ENCODE peak calls at places on chromosomes 2 and 18, in ten cellular contexts. One of them, this sample, is unnamed.

GRCh38 chr2:200467806-200468686 is 41.8 kb downstream of the KCTD18 start:
- DNase-seq in lower lobe of right lung: no peak
- DNase-seq in Calu3: no peak
- DNase-seq in neural crest cell: no peak
- DNase-seq in glutamatergic neuron: no peak
- DNase-seq in coronary artery: no peak
- DNase-seq in cardiac muscle cell: no peak
- DNase-seq in foreskin fibroblast: no peak
- DNase-seq in omental fat pad: no peak
- DNase-seq in tibial artery: no peak
- DNase-seq in this sample: peak

GRCh38 chr2:172281648-172282576 is 145.5 kb upstream of the ITGA6 start:
- DNase-seq in glutamatergic neuron: no peak
- DNase-seq in cardiac muscle cell: peak
- DNase-seq in lower lobe of right lung: no peak
- DNase-seq in coronary artery: no peak
- DNase-seq in neural crest cell: no peak
- DNase-seq in omental fat pad: no peak
- DNase-seq in tibial artery: no peak
- DNase-seq in foreskin fibroblast: peak
- DNase-seq in Calu3: no peak
- DNase-seq in this sample: no peak

GRCh38 chr18:26307161-26307773 is 81.0 kb downstream of the TAF4B start:
- DNase-seq in neural crest cell: peak
- DNase-seq in lower lobe of right lung: no peak
- DNase-seq in glutamatergic neuron: no peak
- DNase-seq in Calu3: peak
- DNase-seq in foreskin fibroblast: peak
- DNase-seq in cardiac muscle cell: peak
- DNase-seq in tibial artery: no peak
- DNase-seq in omental fat pad: no peak
- DNase-seq in coronary artery: no peak
- DNase-seq in this sample: peak

GRCh38 chr18:41490861-41491260 is 464.2 kb upstream of the PIK3C3 start:
- DNase-seq in coronary artery: no peak
- DNase-seq in tibial artery: no peak
- DNase-seq in lower lobe of right lung: no peak
- DNase-seq in foreskin fibroblast: no peak
- DNase-seq in Calu3: no peak
- DNase-seq in neural crest cell: no peak
- DNase-seq in cardiac muscle cell: no peak
- DNase-seq in glutamatergic neuron: no peak
- DNase-seq in omental fat pad: no peak
- DNase-seq in this sample: no peak

GRCh38 chr2:241547781-241548450 is 10.6 kb upstream of the BOK start:
- DNase-seq in coronary artery: no peak
- DNase-seq in Calu3: no peak
- DNase-seq in cardiac muscle cell: no peak
- DNase-seq in glutamatergic neuron: no peak
- DNase-seq in neural crest cell: no peak
- DNase-seq in tibial artery: no peak
- DNase-seq in omental fat pad: no peak
- DNase-seq in lower lobe of right lung: no peak
- DNase-seq in foreskin fibroblast: no peak
- DNase-seq in this sample: no peak

GRCh38 chr18:25650201-25650941 is 298.4 kb upstream of the ZNF521 start:
- DNase-seq in omental fat pad: no peak
- DNase-seq in cardiac muscle cell: peak
- DNase-seq in Calu3: no peak
- DNase-seq in coronary artery: no peak
- DNase-seq in tibial artery: no peak
- DNase-seq in foreskin fibroblast: peak
- DNase-seq in neural crest cell: no peak
- DNase-seq in glutamatergic neuron: no peak
- DNase-seq in lower lobe of right lung: no peak
- DNase-seq in this sample: no peak

GRCh38 chr2:188773075-188773474 is 201.1 kb upstream of the COL3A1 start:
- DNase-seq in coronary artery: no peak
- DNase-seq in neural crest cell: no peak
- DNase-seq in foreskin fibroblast: peak
- DNase-seq in tibial artery: no peak
- DNase-seq in lower lobe of right lung: no peak
- DNase-seq in glutamatergic neuron: no peak
- DNase-seq in omental fat pad: no peak
- DNase-seq in cardiac muscle cell: peak
- DNase-seq in Calu3: no peak
- DNase-seq in this sample: no peak

GRCh38 chr2:241063587-241063986 is 38.5 kb downstream of the MTERF4 start:
- DNase-seq in omental fat pad: no peak
- DNase-seq in Calu3: peak
- DNase-seq in glutamatergic neuron: no peak
- DNase-seq in lower lobe of right lung: peak
- DNase-seq in cardiac muscle cell: no peak
- DNase-seq in neural crest cell: no peak
- DNase-seq in coronary artery: no peak
- DNase-seq in tibial artery: no peak
- DNase-seq in foreskin fibroblast: peak
- DNase-seq in this sample: no peak

GRCh38 chr2:38076250-38076709 is 329 bp upstream of the CYP1B1 start:
- DNase-seq in glutamatergic neuron: peak
- DNase-seq in cardiac muscle cell: peak
- DNase-seq in omental fat pad: no peak
- DNase-seq in neural crest cell: peak
- DNase-seq in Calu3: peak
- DNase-seq in tibial artery: peak
- DNase-seq in coronary artery: peak
- DNase-seq in foreskin fibroblast: peak
- DNase-seq in lower lobe of right lung: peak
- DNase-seq in this sample: peak

GRCh38 chr2:44100351-44100750 is 68.3 kb upstream of the PPM1B start:
- DNase-seq in foreskin fibroblast: peak
- DNase-seq in Calu3: peak
- DNase-seq in lower lobe of right lung: peak
- DNase-seq in neural crest cell: no peak
- DNase-seq in coronary artery: peak
- DNase-seq in omental fat pad: no peak
- DNase-seq in glutamatergic neuron: no peak
- DNase-seq in cardiac muscle cell: peak
- DNase-seq in tibial artery: peak
- DNase-seq in this sample: no peak

GRCh38 chr2:150120271-150120950 is 367.1 kb downstream of the RND3 start:
- DNase-seq in coronary artery: no peak
- DNase-seq in Calu3: no peak
- DNase-seq in glutamatergic neuron: no peak
- DNase-seq in omental fat pad: no peak
- DNase-seq in cardiac muscle cell: no peak
- DNase-seq in neural crest cell: no peak
- DNase-seq in foreskin fibroblast: no peak
- DNase-seq in lower lobe of right lung: no peak
- DNase-seq in tibial artery: no peak
- DNase-seq in this sample: no peak

GRCh38 chr2:177296047-177296446 is 31.5 kb upstream of the NFE2L2 start:
- DNase-seq in lower lobe of right lung: no peak
- DNase-seq in Calu3: no peak
- DNase-seq in neural crest cell: no peak
- DNase-seq in coronary artery: no peak
- DNase-seq in foreskin fibroblast: peak
- DNase-seq in omental fat pad: no peak
- DNase-seq in cardiac muscle cell: peak
- DNase-seq in tibial artery: no peak
- DNase-seq in glutamatergic neuron: no peak
- DNase-seq in this sample: no peak

GRCh38 chr2:42618972-42619371 is 50.5 kb downstream of the MTA3 start:
- DNase-seq in lower lobe of right lung: no peak
- DNase-seq in glutamatergic neuron: no peak
- DNase-seq in coronary artery: no peak
- DNase-seq in tibial artery: no peak
- DNase-seq in foreskin fibroblast: peak
- DNase-seq in neural crest cell: no peak
- DNase-seq in omental fat pad: no peak
- DNase-seq in Calu3: no peak
- DNase-seq in cardiac muscle cell: peak
- DNase-seq in this sample: no peak

GRCh38 chr18:79380816-79381806 is 14.6 kb upstream of the NFATC1 start:
- DNase-seq in tibial artery: peak
- DNase-seq in neural crest cell: peak
- DNase-seq in cardiac muscle cell: peak
- DNase-seq in glutamatergic neuron: peak
- DNase-seq in Calu3: peak
- DNase-seq in lower lobe of right lung: peak
- DNase-seq in omental fat pad: peak
- DNase-seq in coronary artery: peak
- DNase-seq in foreskin fibroblast: peak
- DNase-seq in this sample: peak

GRCh38 chr2:232438051-232438450 is 17.9 kb upstream of the ALPI start:
- DNase-seq in foreskin fibroblast: no peak
- DNase-seq in tibial artery: peak
- DNase-seq in cardiac muscle cell: no peak
- DNase-seq in neural crest cell: no peak
- DNase-seq in glutamatergic neuron: no peak
- DNase-seq in coronary artery: no peak
- DNase-seq in lower lobe of right lung: peak
- DNase-seq in Calu3: no peak
- DNase-seq in omental fat pad: no peak
- DNase-seq in this sample: no peak

GRCh38 chr2:232438951-232439757 is 16.8 kb upstream of the ALPI start:
- DNase-seq in Calu3: peak
- DNase-seq in omental fat pad: no peak
- DNase-seq in glutamatergic neuron: peak
- DNase-seq in foreskin fibroblast: peak
- DNase-seq in cardiac muscle cell: peak
- DNase-seq in neural crest cell: no peak
- DNase-seq in coronary artery: peak
- DNase-seq in tibial artery: peak
- DNase-seq in lower lobe of right lung: peak
- DNase-seq in this sample: no peak

GRCh38 chr2:232437130-232437620 is 18.8 kb upstream of the ALPI start:
- DNase-seq in lower lobe of right lung: peak
- DNase-seq in omental fat pad: no peak
- DNase-seq in foreskin fibroblast: no peak
- DNase-seq in glutamatergic neuron: no peak
- DNase-seq in neural crest cell: no peak
- DNase-seq in tibial artery: peak
- DNase-seq in cardiac muscle cell: no peak
- DNase-seq in coronary artery: peak
- DNase-seq in Calu3: no peak
- DNase-seq in this sample: no peak

GRCh38 chr2:232441147-232441651 is 14.8 kb upstream of the ALPI start:
- DNase-seq in glutamatergic neuron: no peak
- DNase-seq in tibial artery: peak
- DNase-seq in cardiac muscle cell: no peak
- DNase-seq in foreskin fibroblast: no peak
- DNase-seq in neural crest cell: no peak
- DNase-seq in lower lobe of right lung: peak
- DNase-seq in omental fat pad: no peak
- DNase-seq in coronary artery: peak
- DNase-seq in Calu3: no peak
- DNase-seq in this sample: no peak

DNA sequence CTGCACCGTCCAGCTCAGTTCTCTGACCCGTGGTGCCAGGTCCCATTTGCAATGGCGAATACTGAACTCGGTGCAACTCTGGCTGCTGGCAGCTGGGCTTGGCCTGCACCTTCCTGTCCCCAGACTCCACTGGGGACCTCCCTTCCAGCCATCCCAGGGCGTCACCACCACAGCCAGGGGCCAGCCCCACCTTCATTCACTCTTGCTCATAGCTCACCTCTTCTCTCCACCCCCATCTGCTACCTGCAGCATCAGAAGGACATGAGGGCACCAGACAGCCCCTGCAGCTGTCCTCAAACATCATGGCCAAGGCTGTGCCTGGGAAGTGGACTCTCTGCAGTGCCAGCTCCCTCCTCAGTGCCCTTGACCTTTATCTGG is 16.2 kb upstream of the ALPI start:
- DNase-seq in Calu3: no peak
- DNase-seq in neural crest cell: no peak
- DNase-seq in coronary artery: peak
- DNase-seq in foreskin fibroblast: no peak
- DNase-seq in omental fat pad: no peak
- DNase-seq in cardiac muscle cell: no peak
- DNase-seq in glutamatergic neuron: peak
- DNase-seq in lower lobe of right lung: peak
- DNase-seq in tibial artery: peak
- DNase-seq in this sample: no peak
- TF ChIP-seq CTCF in Calu3: no peak
- TF ChIP-seq CTCF in neural crest cell: peak
- TF ChIP-seq CTCF in coronary artery: no peak
- TF ChIP-seq CTCF in foreskin fibroblast: peak
- TF ChIP-seq CTCF in omental fat pad: no peak
- TF ChIP-seq CTCF in cardiac muscle cell: peak
- TF ChIP-seq CTCF in glutamatergic neuron: peak
- TF ChIP-seq CTCF in lower lobe of right lung: peak
- TF ChIP-seq CTCF in tibial artery: no peak
- TF ChIP-seq CTCF in this sample: peak

GRCh38 chr2:14831458-14831857 is 198.9 kb downstream of the LRATD1 start:
- DNase-seq in Calu3: no peak
- DNase-seq in cardiac muscle cell: no peak
- DNase-seq in foreskin fibroblast: no peak
- DNase-seq in coronary artery: no peak
- DNase-seq in neural crest cell: no peak
- DNase-seq in lower lobe of right lung: no peak
- DNase-seq in omental fat pad: no peak
- DNase-seq in tibial artery: no peak
- DNase-seq in glutamatergic neuron: no peak
- DNase-seq in this sample: no peak
- TF ChIP-seq CTCF in Calu3: no peak
- TF ChIP-seq CTCF in cardiac muscle cell: no peak
- TF ChIP-seq CTCF in foreskin fibroblast: peak
- TF ChIP-seq CTCF in coronary artery: no peak
- TF ChIP-seq CTCF in neural crest cell: no peak
- TF ChIP-seq CTCF in lower lobe of right lung: no peak
- TF ChIP-seq CTCF in omental fat pad: no peak
- TF ChIP-seq CTCF in tibial artery: no peak
- TF ChIP-seq CTCF in glutamatergic neuron: no peak
- TF ChIP-seq CTCF in this sample: no peak

DNA sequence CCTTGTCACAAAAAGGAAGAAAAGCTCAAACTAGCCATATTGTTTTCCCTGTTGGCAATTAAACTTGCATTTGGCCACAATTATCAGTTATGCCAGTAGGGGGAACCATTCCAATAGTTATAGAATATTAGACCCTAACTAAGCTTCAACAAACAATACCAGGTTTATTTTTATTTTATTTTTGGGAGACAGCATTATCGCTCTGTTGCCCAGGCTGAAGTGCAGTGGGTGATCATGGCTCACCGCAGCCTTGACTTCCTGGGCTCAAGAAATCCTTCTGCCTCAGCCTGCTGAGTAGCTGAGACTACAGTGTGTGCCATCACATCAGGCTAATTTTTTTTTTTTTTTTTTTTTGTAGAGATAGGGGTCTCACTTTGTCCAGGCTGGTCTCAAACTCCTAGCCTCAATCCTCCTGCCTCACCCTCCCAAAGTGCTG is 102.1 kb downstream of the ATAD2B start:
- DNase-seq in Calu3: peak
- DNase-seq in cardiac muscle cell: peak
- DNase-seq in coronary artery: no peak
- DNase-seq in lower lobe of right lung: no peak
- DNase-seq in glutamatergic neuron: no peak
- DNase-seq in foreskin fibroblast: peak
- DNase-seq in neural crest cell: peak
- DNase-seq in omental fat pad: no peak
- DNase-seq in tibial artery: no peak
- DNase-seq in this sample: peak
- TF ChIP-seq CTCF in Calu3: peak
- TF ChIP-seq CTCF in cardiac muscle cell: peak
- TF ChIP-seq CTCF in coronary artery: peak
- TF ChIP-seq CTCF in lower lobe of right lung: peak
- TF ChIP-seq CTCF in glutamatergic neuron: peak
- TF ChIP-seq CTCF in foreskin fibroblast: peak
- TF ChIP-seq CTCF in neural crest cell: peak
- TF ChIP-seq CTCF in omental fat pad: no peak
- TF ChIP-seq CTCF in tibial artery: peak
- TF ChIP-seq CTCF in this sample: peak

GRCh38 chr2:27217173-27218121 is at the start of gene CAD:
- DNase-seq in omental fat pad: peak
- DNase-seq in foreskin fibroblast: peak
- DNase-seq in glutamatergic neuron: peak
- DNase-seq in coronary artery: peak
- DNase-seq in tibial artery: peak
- DNase-seq in lower lobe of right lung: peak
- DNase-seq in cardiac muscle cell: peak
- DNase-seq in Calu3: peak
- DNase-seq in neural crest cell: peak
- DNase-seq in this sample: peak
- TF ChIP-seq CTCF in omental fat pad: no peak
- TF ChIP-seq CTCF in foreskin fibroblast: no peak
- TF ChIP-seq CTCF in glutamatergic neuron: no peak
- TF ChIP-seq CTCF in coronary artery: no peak
- TF ChIP-seq CTCF in tibial artery: peak
- TF ChIP-seq CTCF in lower lobe of right lung: peak
- TF ChIP-seq CTCF in cardiac muscle cell: peak
- TF ChIP-seq CTCF in Calu3: no peak
- TF ChIP-seq CTCF in neural crest cell: peak
- TF ChIP-seq CTCF in this sample: no peak

This sample was measured in activated CD8-positive, alpha-beta T cell treated with anti-CD3 and anti-CD28 coated beads for 36 hours.